ENCODE peak calls at places on chromosome X, in six cellular contexts. One of them, this sample, is unnamed.

GRCh38 chrX:10722804-10723364 is 102.5 kb upstream of the MID1 start:
- DNase-seq in stimulated activated CD8-positive, alpha-beta memory T cell treated with anti-CD3 and anti-CD28 coated beads, Interleukin-12 subunit alpha, Interleukin-12 subunit beta, amount 100 ng/mL, for 4 hours: no peak
- DNase-seq in NCI-H524: peak; percentile 58
- DNase-seq in NCI-H526 treated with DMSO at 0.1 percent for 48 hours: peak; percentile 41
- DNase-seq in NCI-H1092: peak; percentile 41
- DNase-seq in HFFc6: peak; percentile 28
- DNase-seq in this sample: peak; percentile 50

GRCh38 chrX:39808471-39808917 is 289.3 kb downstream of the BCOR start:
- DNase-seq in stimulated activated CD8-positive, alpha-beta memory T cell treated with anti-CD3 and anti-CD28 coated beads, Interleukin-12 subunit alpha, Interleukin-12 subunit beta, amount 100 ng/mL, for 4 hours: no peak
- DNase-seq in NCI-H524: no peak
- DNase-seq in NCI-H526 treated with DMSO at 0.1 percent for 48 hours: no peak
- DNase-seq in NCI-H1092: no peak
- DNase-seq in HFFc6: peak; percentile 88
- DNase-seq in this sample: no peak

GRCh38 chrX:15761564-15762191 is 23.6 kb downstream of the CA5B start:
- DNase-seq in stimulated activated CD8-positive, alpha-beta memory T cell treated with anti-CD3 and anti-CD28 coated beads, Interleukin-12 subunit alpha, Interleukin-12 subunit beta, amount 100 ng/mL, for 4 hours: no peak
- DNase-seq in NCI-H524: peak; percentile 48
- DNase-seq in NCI-H526 treated with DMSO at 0.1 percent for 48 hours: peak; percentile 10
- DNase-seq in NCI-H1092: peak; percentile 0
- DNase-seq in HFFc6: peak; percentile 8
- DNase-seq in this sample: no peak

GRCh38 chrX:107626481-107626880 is 1.8 kb upstream of the PRPS1 start:
- DNase-seq in stimulated activated CD8-positive, alpha-beta memory T cell treated with anti-CD3 and anti-CD28 coated beads, Interleukin-12 subunit alpha, Interleukin-12 subunit beta, amount 100 ng/mL, for 4 hours: no peak
- DNase-seq in NCI-H524: no peak
- DNase-seq in NCI-H526 treated with DMSO at 0.1 percent for 48 hours: no peak
- DNase-seq in NCI-H1092: no peak
- DNase-seq in HFFc6: no peak
- DNase-seq in this sample: no peak

GRCh38 chrX:118219866-118220265 is 103.3 kb upstream of the KLHL13 start:
- DNase-seq in stimulated activated CD8-positive, alpha-beta memory T cell treated with anti-CD3 and anti-CD28 coated beads, Interleukin-12 subunit alpha, Interleukin-12 subunit beta, amount 100 ng/mL, for 4 hours: no peak
- DNase-seq in NCI-H524: no peak
- DNase-seq in NCI-H526 treated with DMSO at 0.1 percent for 48 hours: no peak
- DNase-seq in NCI-H1092: no peak
- DNase-seq in HFFc6: no peak
- DNase-seq in this sample: no peak

GRCh38 chrX:997631-998137 is 214.8 kb downstream of the CRLF2 start:
- DNase-seq in stimulated activated CD8-positive, alpha-beta memory T cell treated with anti-CD3 and anti-CD28 coated beads, Interleukin-12 subunit alpha, Interleukin-12 subunit beta, amount 100 ng/mL, for 4 hours: no peak
- DNase-seq in NCI-H524: no peak
- DNase-seq in NCI-H526 treated with DMSO at 0.1 percent for 48 hours: no peak
- DNase-seq in NCI-H1092: no peak
- DNase-seq in HFFc6: no peak
- DNase-seq in this sample: no peak

GRCh38 chrX:110992611-110993010 is 103.4 kb upstream of the PAK3 start:
- DNase-seq in stimulated activated CD8-positive, alpha-beta memory T cell treated with anti-CD3 and anti-CD28 coated beads, Interleukin-12 subunit alpha, Interleukin-12 subunit beta, amount 100 ng/mL, for 4 hours: no peak
- DNase-seq in NCI-H524: peak; percentile 29
- DNase-seq in NCI-H526 treated with DMSO at 0.1 percent for 48 hours: peak; percentile 9
- DNase-seq in NCI-H1092: peak; percentile 8
- DNase-seq in HFFc6: no peak
- DNase-seq in this sample: no peak

GRCh38 chrX:3516051-3516541 is 169.6 kb upstream of the MXRA5 start:
- DNase-seq in stimulated activated CD8-positive, alpha-beta memory T cell treated with anti-CD3 and anti-CD28 coated beads, Interleukin-12 subunit alpha, Interleukin-12 subunit beta, amount 100 ng/mL, for 4 hours: no peak
- DNase-seq in NCI-H524: no peak
- DNase-seq in NCI-H526 treated with DMSO at 0.1 percent for 48 hours: no peak
- DNase-seq in NCI-H1092: no peak
- DNase-seq in HFFc6: peak; percentile 79
- DNase-seq in this sample: no peak

GRCh38 chrX:100636321-100636991 is at the start of gene TSPAN6:
- DNase-seq in stimulated activated CD8-positive, alpha-beta memory T cell treated with anti-CD3 and anti-CD28 coated beads, Interleukin-12 subunit alpha, Interleukin-12 subunit beta, amount 100 ng/mL, for 4 hours: peak; percentile 33
- DNase-seq in NCI-H524: peak; percentile 95
- DNase-seq in NCI-H526 treated with DMSO at 0.1 percent for 48 hours: peak; percentile 86
- DNase-seq in NCI-H1092: peak; percentile 90
- DNase-seq in HFFc6: peak; percentile 81
- DNase-seq in this sample: peak; percentile 1

GRCh38 chrX:150704030-150704613 is 10.9 kb downstream of the MTMR1 start:
- DNase-seq in stimulated activated CD8-positive, alpha-beta memory T cell treated with anti-CD3 and anti-CD28 coated beads, Interleukin-12 subunit alpha, Interleukin-12 subunit beta, amount 100 ng/mL, for 4 hours: no peak
- DNase-seq in NCI-H524: no peak
- DNase-seq in NCI-H526 treated with DMSO at 0.1 percent for 48 hours: no peak
- DNase-seq in NCI-H1092: no peak
- DNase-seq in HFFc6: peak; percentile 53
- DNase-seq in this sample: no peak

GRCh38 chrX:44675364-44676024 is 132.8 kb upstream of the FUNDC1 start:
- DNase-seq in stimulated activated CD8-positive, alpha-beta memory T cell treated with anti-CD3 and anti-CD28 coated beads, Interleukin-12 subunit alpha, Interleukin-12 subunit beta, amount 100 ng/mL, for 4 hours: no peak
- DNase-seq in NCI-H524: peak; percentile 90
- DNase-seq in NCI-H526 treated with DMSO at 0.1 percent for 48 hours: no peak
- DNase-seq in NCI-H1092: peak; percentile 78
- DNase-seq in HFFc6: peak; percentile 59
- DNase-seq in this sample: peak; percentile 17

GRCh38 chrX:11349020-11349419 is 55.8 kb downstream of the AMELX start:
- DNase-seq in stimulated activated CD8-positive, alpha-beta memory T cell treated with anti-CD3 and anti-CD28 coated beads, Interleukin-12 subunit alpha, Interleukin-12 subunit beta, amount 100 ng/mL, for 4 hours: no peak
- DNase-seq in NCI-H524: no peak
- DNase-seq in NCI-H526 treated with DMSO at 0.1 percent for 48 hours: no peak
- DNase-seq in NCI-H1092: no peak
- DNase-seq in HFFc6: no peak
- DNase-seq in this sample: no peak

GRCh38 chrX:319579-320125 is 1.1 kb upstream of the GTPBP6 start:
- DNase-seq in stimulated activated CD8-positive, alpha-beta memory T cell treated with anti-CD3 and anti-CD28 coated beads, Interleukin-12 subunit alpha, Interleukin-12 subunit beta, amount 100 ng/mL, for 4 hours: no peak
- DNase-seq in NCI-H524: no peak
- DNase-seq in NCI-H526 treated with DMSO at 0.1 percent for 48 hours: no peak
- DNase-seq in NCI-H1092: no peak
- DNase-seq in HFFc6: no peak
- DNase-seq in this sample: no peak

GRCh38 chrX:132411310-132411977 is 77.4 kb downstream of the MBNL3 start:
- DNase-seq in stimulated activated CD8-positive, alpha-beta memory T cell treated with anti-CD3 and anti-CD28 coated beads, Interleukin-12 subunit alpha, Interleukin-12 subunit beta, amount 100 ng/mL, for 4 hours: no peak
- DNase-seq in NCI-H524: no peak
- DNase-seq in NCI-H526 treated with DMSO at 0.1 percent for 48 hours: no peak
- DNase-seq in NCI-H1092: no peak
- DNase-seq in HFFc6: no peak
- DNase-seq in this sample: no peak

GRCh38 chrX:14420876-14421275 is 108.5 kb upstream of the GLRA2 start:
- DNase-seq in stimulated activated CD8-positive, alpha-beta memory T cell treated with anti-CD3 and anti-CD28 coated beads, Interleukin-12 subunit alpha, Interleukin-12 subunit beta, amount 100 ng/mL, for 4 hours: no peak
- DNase-seq in NCI-H524: peak; percentile 40
- DNase-seq in NCI-H526 treated with DMSO at 0.1 percent for 48 hours: no peak
- DNase-seq in NCI-H1092: no peak
- DNase-seq in HFFc6: no peak
- DNase-seq in this sample: no peak

GRCh38 chrX:117851025-117851424 is 265.6 kb downstream of the KLHL13 start:
- DNase-seq in stimulated activated CD8-positive, alpha-beta memory T cell treated with anti-CD3 and anti-CD28 coated beads, Interleukin-12 subunit alpha, Interleukin-12 subunit beta, amount 100 ng/mL, for 4 hours: no peak
- DNase-seq in NCI-H524: no peak
- DNase-seq in NCI-H526 treated with DMSO at 0.1 percent for 48 hours: no peak
- DNase-seq in NCI-H1092: no peak
- DNase-seq in HFFc6: no peak
- DNase-seq in this sample: no peak

GRCh38 chrX:149871940-149872339 is 9.0 kb upstream of the MAGEA8 start:
- DNase-seq in stimulated activated CD8-positive, alpha-beta memory T cell treated with anti-CD3 and anti-CD28 coated beads, Interleukin-12 subunit alpha, Interleukin-12 subunit beta, amount 100 ng/mL, for 4 hours: peak; percentile 55
- DNase-seq in NCI-H524: peak; percentile 45
- DNase-seq in NCI-H526 treated with DMSO at 0.1 percent for 48 hours: no peak
- DNase-seq in NCI-H1092: no peak
- DNase-seq in HFFc6: no peak
- DNase-seq in this sample: no peak

GRCh38 chrX:56947695-56948094 is 47.6 kb downstream of the SPIN3 start:
- DNase-seq in stimulated activated CD8-positive, alpha-beta memory T cell treated with anti-CD3 and anti-CD28 coated beads, Interleukin-12 subunit alpha, Interleukin-12 subunit beta, amount 100 ng/mL, for 4 hours: no peak
- DNase-seq in NCI-H524: no peak
- DNase-seq in NCI-H526 treated with DMSO at 0.1 percent for 48 hours: no peak
- DNase-seq in NCI-H1092: no peak
- DNase-seq in HFFc6: peak; percentile 58
- DNase-seq in this sample: no peak

GRCh38 chrX:120000490-120001246 is 57.1 kb upstream of the NKAP start:
- DNase-seq in stimulated activated CD8-positive, alpha-beta memory T cell treated with anti-CD3 and anti-CD28 coated beads, Interleukin-12 subunit alpha, Interleukin-12 subunit beta, amount 100 ng/mL, for 4 hours: no peak
- DNase-seq in NCI-H524: no peak
- DNase-seq in NCI-H526 treated with DMSO at 0.1 percent for 48 hours: no peak
- DNase-seq in NCI-H1092: no peak
- DNase-seq in HFFc6: no peak
- DNase-seq in this sample: no peak

GRCh38 chrX:136237074-136237473 is 14.1 kb downstream of the MAP7D3 start:
- DNase-seq in stimulated activated CD8-positive, alpha-beta memory T cell treated with anti-CD3 and anti-CD28 coated beads, Interleukin-12 subunit alpha, Interleukin-12 subunit beta, amount 100 ng/mL, for 4 hours: no peak
- DNase-seq in NCI-H524: no peak
- DNase-seq in NCI-H526 treated with DMSO at 0.1 percent for 48 hours: no peak
- DNase-seq in NCI-H1092: no peak
- DNase-seq in HFFc6: no peak
- DNase-seq in this sample: no peak

GRCh38 chrX:55919367-55920221 is 202.0 kb downstream of the RRAGB start:
- DNase-seq in stimulated activated CD8-positive, alpha-beta memory T cell treated with anti-CD3 and anti-CD28 coated beads, Interleukin-12 subunit alpha, Interleukin-12 subunit beta, amount 100 ng/mL, for 4 hours: no peak
- DNase-seq in NCI-H524: no peak
- DNase-seq in NCI-H526 treated with DMSO at 0.1 percent for 48 hours: no peak
- DNase-seq in NCI-H1092: no peak
- DNase-seq in HFFc6: no peak
- DNase-seq in this sample: no peak

GRCh38 chrX:65677954-65678469 is 10.6 kb downstream of the MSN start:
- DNase-seq in stimulated activated CD8-positive, alpha-beta memory T cell treated with anti-CD3 and anti-CD28 coated beads, Interleukin-12 subunit alpha, Interleukin-12 subunit beta, amount 100 ng/mL, for 4 hours: no peak
- DNase-seq in NCI-H524: no peak
- DNase-seq in NCI-H526 treated with DMSO at 0.1 percent for 48 hours: no peak
- DNase-seq in NCI-H1092: no peak
- DNase-seq in HFFc6: peak; percentile 82
- DNase-seq in this sample: no peak

GRCh38 chrX:42739258-42739657 is 38.7 kb downstream of the PPP1R2C start:
- DNase-seq in stimulated activated CD8-positive, alpha-beta memory T cell treated with anti-CD3 and anti-CD28 coated beads, Interleukin-12 subunit alpha, Interleukin-12 subunit beta, amount 100 ng/mL, for 4 hours: no peak
- DNase-seq in NCI-H524: peak; percentile 6
- DNase-seq in NCI-H526 treated with DMSO at 0.1 percent for 48 hours: no peak
- DNase-seq in NCI-H1092: no peak
- DNase-seq in HFFc6: no peak
- DNase-seq in this sample: no peak

GRCh38 chrX:40922307-40922706 is 162.9 kb upstream of the USP9X start:
- DNase-seq in stimulated activated CD8-positive, alpha-beta memory T cell treated with anti-CD3 and anti-CD28 coated beads, Interleukin-12 subunit alpha, Interleukin-12 subunit beta, amount 100 ng/mL, for 4 hours: no peak
- DNase-seq in NCI-H524: peak; percentile 73
- DNase-seq in NCI-H526 treated with DMSO at 0.1 percent for 48 hours: peak; percentile 49
- DNase-seq in NCI-H1092: no peak
- DNase-seq in HFFc6: peak; percentile 39
- DNase-seq in this sample: no peak

GRCh38 chrX:47817421-47817820 is 19.3 kb upstream of the ZNF81 start:
- DNase-seq in stimulated activated CD8-positive, alpha-beta memory T cell treated with anti-CD3 and anti-CD28 coated beads, Interleukin-12 subunit alpha, Interleukin-12 subunit beta, amount 100 ng/mL, for 4 hours: no peak
- DNase-seq in NCI-H524: no peak
- DNase-seq in NCI-H526 treated with DMSO at 0.1 percent for 48 hours: no peak
- DNase-seq in NCI-H1092: no peak
- DNase-seq in HFFc6: no peak
- DNase-seq in this sample: no peak

GRCh38 chrX:39439910-39440733 is 638.9 kb downstream of the MID1IP1 start:
- DNase-seq in stimulated activated CD8-positive, alpha-beta memory T cell treated with anti-CD3 and anti-CD28 coated beads, Interleukin-12 subunit alpha, Interleukin-12 subunit beta, amount 100 ng/mL, for 4 hours: no peak
- DNase-seq in NCI-H524: peak; percentile 13
- DNase-seq in NCI-H526 treated with DMSO at 0.1 percent for 48 hours: no peak
- DNase-seq in NCI-H1092: no peak
- DNase-seq in HFFc6: no peak
- DNase-seq in this sample: no peak

GRCh38 chrX:151973851-151974335 is 583 bp downstream of the GABRE start:
- DNase-seq in stimulated activated CD8-positive, alpha-beta memory T cell treated with anti-CD3 and anti-CD28 coated beads, Interleukin-12 subunit alpha, Interleukin-12 subunit beta, amount 100 ng/mL, for 4 hours: no peak
- DNase-seq in NCI-H524: peak; percentile 10
- DNase-seq in NCI-H526 treated with DMSO at 0.1 percent for 48 hours: no peak
- DNase-seq in NCI-H1092: no peak
- DNase-seq in HFFc6: peak; percentile 3
- DNase-seq in this sample: no peak

GRCh38 chrX:148938348-148938747 is 437.9 kb downstream of the AFF2 start:
- DNase-seq in stimulated activated CD8-positive, alpha-beta memory T cell treated with anti-CD3 and anti-CD28 coated beads, Interleukin-12 subunit alpha, Interleukin-12 subunit beta, amount 100 ng/mL, for 4 hours: no peak
- DNase-seq in NCI-H524: no peak
- DNase-seq in NCI-H526 treated with DMSO at 0.1 percent for 48 hours: no peak
- DNase-seq in NCI-H1092: no peak
- DNase-seq in HFFc6: no peak
- DNase-seq in this sample: no peak

GRCh38 chrX:151085207-151085606 is 91.2 kb upstream of the GPR50 start:
- DNase-seq in stimulated activated CD8-positive, alpha-beta memory T cell treated with anti-CD3 and anti-CD28 coated beads, Interleukin-12 subunit alpha, Interleukin-12 subunit beta, amount 100 ng/mL, for 4 hours: no peak
- DNase-seq in NCI-H524: no peak
- DNase-seq in NCI-H526 treated with DMSO at 0.1 percent for 48 hours: no peak
- DNase-seq in NCI-H1092: no peak
- DNase-seq in HFFc6: no peak
- DNase-seq in this sample: no peak

GRCh38 chrX:154539077-154539476 is 7.6 kb downstream of the G6PD start:
- DNase-seq in stimulated activated CD8-positive, alpha-beta memory T cell treated with anti-CD3 and anti-CD28 coated beads, Interleukin-12 subunit alpha, Interleukin-12 subunit beta, amount 100 ng/mL, for 4 hours: no peak
- DNase-seq in NCI-H524: no peak
- DNase-seq in NCI-H526 treated with DMSO at 0.1 percent for 48 hours: no peak
- DNase-seq in NCI-H1092: no peak
- DNase-seq in HFFc6: no peak
- DNase-seq in this sample: no peak

GRCh38 chrX:139113682-139114081 is 402.2 kb upstream of the FGF13 start:
- DNase-seq in stimulated activated CD8-positive, alpha-beta memory T cell treated with anti-CD3 and anti-CD28 coated beads, Interleukin-12 subunit alpha, Interleukin-12 subunit beta, amount 100 ng/mL, for 4 hours: no peak
- DNase-seq in NCI-H524: no peak
- DNase-seq in NCI-H526 treated with DMSO at 0.1 percent for 48 hours: no peak
- DNase-seq in NCI-H1092: no peak
- DNase-seq in HFFc6: no peak
- DNase-seq in this sample: no peak

GRCh38 chrX:9414416-9414815 is 50.4 kb upstream of the TBL1X start:
- DNase-seq in stimulated activated CD8-positive, alpha-beta memory T cell treated with anti-CD3 and anti-CD28 coated beads, Interleukin-12 subunit alpha, Interleukin-12 subunit beta, amount 100 ng/mL, for 4 hours: no peak
- DNase-seq in NCI-H524: no peak
- DNase-seq in NCI-H526 treated with DMSO at 0.1 percent for 48 hours: no peak
- DNase-seq in NCI-H1092: no peak
- DNase-seq in HFFc6: no peak
- DNase-seq in this sample: no peak